ENCODE peak calls at places on chromosomes 1 and 21, in ten cellular contexts. D is CD8-positive, alpha-beta T cell; V is progenitor cell of endocrine pancreas; T is astrocyte of the spinal cord; H is cardiac muscle cell; Z is adrenal gland; B is sigmoid colon; I is AG10803; A is A549; K is left ventricle myocardium inferior. Y is an unnamed sample.

GRCh38 chr1:110542730-110543129 is 23.8 kb upstream of the KCNA10 start:
- DNase-seq in I (peak; percentile 33), A (peak; percentile 14), Z (no peak), D (no peak), B (no peak), K (no peak), V (no peak), H (peak; percentile 75), T (peak; percentile 19), Y (peak; percentile 72)

GRCh38 chr1:248825909-248826760 is at the start of gene SH3BP5L:
- DNase-seq in H (peak; percentile 94), K (peak; percentile 92), B (peak; percentile 96), Z (peak; percentile 95), A (peak; percentile 97), T (peak; percentile 98), V (peak; percentile 70), D (peak; percentile 84), I (peak; percentile 96), Y (peak; percentile 100)

GRCh38 chr21:36980280-36981048 is 14.0 kb upstream of the HLCS start:
- DNase-seq in A (no peak), H (peak; percentile 32), V (peak; percentile 20), D (no peak), T (peak; percentile 9), B (no peak), Z (no peak), K (peak; percentile 21), I (peak; percentile 29), Y (no peak)

GRCh38 chr1:115277276-115277675 is 60.8 kb downstream of the NGF start:
- DNase-seq in T (peak; percentile 83), D (no peak), Z (no peak), K (no peak), V (no peak), I (peak; percentile 97), A (peak; percentile 9), B (no peak), H (no peak), Y (no peak)

GRCh38 chr1:164746677-164747076 is 187.7 kb downstream of the PBX1 start:
- DNase-seq in K (no peak), I (no peak), Z (no peak), H (no peak), D (no peak), A (no peak), B (no peak), T (no peak), V (no peak), Y (no peak)

GRCh38 chr1:31733389-31734219 is 29.8 kb upstream of the COL16A1 start:
- DNase-seq in K (no peak), H (no peak), D (no peak), A (no peak), T (no peak), I (no peak), B (no peak), V (no peak), Z (no peak), Y (no peak)

GRCh38 chr1:7842517-7842916 is 10.3 kb downstream of the UTS2 start:
- DNase-seq in Z (no peak), D (peak; percentile 9), T (no peak), K (no peak), B (no peak), V (no peak), A (no peak), I (no peak), H (no peak), Y (no peak)

GRCh38 chr1:156281281-156282142 is 1.1 kb downstream of the SMG5 start:
- DNase-seq in B (no peak), K (peak; percentile 65), D (no peak), I (peak; percentile 35), T (peak; percentile 17), Z (peak; percentile 67), A (no peak), V (no peak), H (peak; percentile 86), Y (peak; percentile 77)

GRCh38 chr1:20449736-20450311 is 36.2 kb downstream of the CAMK2N1 start:
- DNase-seq in Z (no peak), B (no peak), A (peak; percentile 34), H (no peak), D (no peak), V (no peak), I (peak; percentile 86), T (no peak), K (no peak), Y (no peak)

GRCh38 chr1:23341829-23342697 is 2.0 kb downstream of the HNRNPR start:
- DNase-seq in D (no peak), H (no peak), I (peak; percentile 22), K (no peak), T (no peak), V (no peak), Z (no peak), B (no peak), A (no peak), Y (peak; percentile 29)

GRCh38 chr21:38478782-38479181 is 19.5 kb downstream of the ERG start:
- DNase-seq in V (no peak), T (no peak), D (no peak), K (no peak), A (no peak), Z (no peak), I (no peak), B (no peak), H (no peak), Y (peak; percentile 67)

DNA sequence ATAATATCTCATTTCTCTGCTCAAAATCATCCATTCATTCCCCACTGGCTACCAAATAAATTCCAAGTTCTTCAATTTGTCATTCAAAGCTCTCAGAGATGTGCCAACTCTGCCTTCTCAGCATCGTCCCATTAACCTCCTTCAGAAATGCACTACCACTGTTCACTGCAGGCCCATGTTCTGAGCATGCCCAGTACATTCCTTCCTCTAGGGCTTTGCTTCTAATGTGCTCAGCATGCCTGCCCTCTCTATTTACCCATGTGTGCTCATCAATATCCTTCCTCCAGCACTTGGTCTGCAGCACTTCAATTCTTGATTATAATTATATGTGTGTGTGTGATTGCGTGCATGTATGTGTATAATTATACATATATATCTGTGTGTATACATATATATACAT is 36.1 kb upstream of the RGS8 start:
- DNase-seq in D (no peak), B (no peak), I (peak; percentile 16), A (peak; percentile 5), T (no peak), Z (no peak), K (no peak), H (peak; percentile 25), V (no peak), Y (peak; percentile 21)
- TF ChIP-seq CTCF in D (no peak), B (no peak), I (peak; percentile 36), A (no peak), T (peak; percentile 47), Z (no peak), K (peak; percentile 26), H (peak; percentile 33), V (peak; percentile 64), Y (peak; percentile 4)

DNA sequence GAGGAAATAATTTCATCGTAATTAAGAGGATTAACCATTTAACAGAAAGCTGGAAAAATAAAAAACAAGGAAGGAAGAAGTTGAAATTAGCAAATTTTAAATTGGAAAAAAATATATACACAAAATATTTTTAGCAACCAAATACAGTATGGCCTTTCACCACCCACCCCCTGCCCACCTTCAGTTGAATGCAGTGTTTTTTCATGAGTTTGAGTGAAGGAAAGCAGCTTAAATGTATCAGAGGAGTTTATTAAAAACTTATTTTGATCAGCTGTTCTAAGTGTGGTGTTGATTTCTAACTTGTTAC is 249.2 kb downstream of the DNM3 start:
- DNase-seq in H (no peak), I (no peak), V (no peak), Z (no peak), D (no peak), A (no peak), K (no peak), B (no peak), T (no peak), Y (no peak)
- TF ChIP-seq CTCF in H (no peak), I (no peak), V (no peak), Z (no peak), D (no peak), A (no peak), K (no peak), B (no peak), T (no peak), Y (no peak)

GRCh38 chr1:28236656-28237331 is 870 bp downstream of the ATP5IF1 start:
- DNase-seq in I (no peak), H (no peak), A (no peak), V (no peak), T (no peak), Z (no peak), D (no peak), B (no peak), K (no peak), Y (no peak)

GRCh38 chr1:28233264-28233606 is 406 bp upstream of the DNAJC8 start:
- DNase-seq in Z (no peak), V (no peak), T (no peak), I (no peak), A (no peak), D (no peak), K (no peak), B (no peak), H (no peak), Y (no peak)

GRCh38 chr1:28239004-28239403 is 3.1 kb downstream of the ATP5IF1 start:
- DNase-seq in H (no peak), V (no peak), T (no peak), Z (no peak), K (no peak), I (no peak), A (no peak), B (no peak), D (no peak), Y (no peak)

GRCh38 chr1:28232558-28233263 is at the start of gene DNAJC8:
- DNase-seq in T (peak; percentile 89), A (peak; percentile 89), V (peak; percentile 83), H (peak; percentile 98), B (peak; percentile 98), I (peak; percentile 88), D (peak; percentile 94), Z (peak; percentile 94), K (peak; percentile 95), Y (peak; percentile 94)

DNA sequence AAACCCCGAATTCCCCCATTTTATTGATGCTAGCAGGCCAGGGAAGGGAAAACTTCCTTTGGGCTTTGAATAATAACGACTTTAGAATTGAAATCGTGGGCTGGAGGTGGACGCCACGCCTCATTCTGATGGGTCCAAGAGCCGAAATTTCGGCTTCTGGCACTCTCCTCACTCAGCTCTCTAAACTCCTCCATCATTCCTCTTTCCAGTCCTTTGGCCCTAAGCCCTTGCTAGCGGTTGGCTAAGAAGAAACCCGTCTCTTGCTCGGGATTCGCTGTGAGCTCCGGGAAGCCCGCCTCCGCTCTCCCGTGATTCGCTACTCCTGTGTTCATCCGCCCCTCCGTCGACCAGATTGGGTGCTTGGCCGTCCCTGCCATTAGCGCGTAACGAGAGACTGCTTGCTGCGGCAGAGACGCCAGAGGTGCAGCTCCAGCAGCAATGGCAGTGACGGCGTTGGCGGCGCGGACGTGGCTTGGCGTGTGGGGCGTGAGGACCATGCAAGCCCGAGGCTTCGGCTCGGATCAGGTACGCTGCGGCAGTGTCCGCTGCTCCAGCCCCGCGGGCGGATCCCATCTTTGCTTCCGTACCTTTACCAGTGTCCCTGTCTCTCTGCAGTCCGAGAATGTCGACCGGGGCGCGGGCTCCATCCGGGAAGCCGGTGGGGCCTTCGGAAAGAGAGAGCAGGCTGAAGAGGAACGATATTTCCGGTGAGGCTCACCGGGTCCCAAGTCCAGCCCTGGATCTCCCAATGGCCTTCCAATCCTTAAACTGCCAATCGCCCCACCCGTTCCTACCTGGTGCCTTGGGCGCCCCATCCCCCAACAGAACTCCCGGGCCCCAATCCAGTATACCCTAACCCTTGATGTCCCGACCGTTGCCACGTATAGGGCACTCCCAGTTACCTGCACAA is at the start of gene ATP5IF1:
- DNase-seq in Z (peak; percentile 98), K (peak; percentile 97), B (peak; percentile 99), H (peak; percentile 98), I (peak; percentile 98), V (peak; percentile 86), D (peak; percentile 90), A (peak; percentile 95), T (peak; percentile 98), Y (peak; percentile 99)
- TF ChIP-seq CTCF in Z (no peak), K (no peak), B (no peak), H (no peak), I (no peak), V (no peak), D (no peak), A (no peak), T (no peak), Y (no peak)

GRCh38 chr1:29341936-29342335 is 105.6 kb downstream of the PTPRU start:
- DNase-seq in Z (no peak), T (no peak), K (no peak), H (peak; percentile 18), B (no peak), A (no peak), I (no peak), D (no peak), V (no peak), Y (peak; percentile 6)
- TF ChIP-seq CTCF in Z (no peak), T (peak; percentile 33), K (no peak), H (peak; percentile 29), B (no peak), A (peak; percentile 31), I (peak; percentile 16), D (no peak), V (no peak), Y (no peak)

Y was measured in MCF 10A.